ENCODE peak calls at places on chromosomes 1 and 21, in four cellular contexts. T, P, S and V are unnamed samples.

GRCh38 chr1:243230914-243231313 is 24.2 kb downstream of the CEP170 start:
- DNase-seq in T (no peak), P (no peak), S (no peak), V (no peak)

GRCh38 chr21:39556176-39556575 is 56.6 kb upstream of the B3GALT5 start:
- DNase-seq in T (no peak), P (no peak), S (no peak), V (no peak)

GRCh38 chr21:44304846-44305245 is 5.0 kb downstream of the PFKL start:
- DNase-seq in T (peak), P (no peak), S (no peak), V (no peak)

GRCh38 chr1:204348197-204348596 is 11.5 kb downstream of the PLEKHA6 start:
- DNase-seq in T (no peak), P (no peak), S (no peak), V (no peak)

GRCh38 chr1:174040387-174040786 is 18.2 kb upstream of the RC3H1 start:
- DNase-seq in T (no peak), P (no peak), S (peak), V (no peak)

GRCh38 chr1:54464477-54465146 is 58.4 kb upstream of the SSBP3 start:
- DNase-seq in T (peak), P (no peak), S (no peak), V (no peak)

GRCh38 chr1:156384007-156384406 is 15.0 kb downstream of the RHBG start:
- DNase-seq in T (no peak), P (no peak), S (no peak), V (no peak)

GRCh38 chr1:91555074-91555730 is 54.6 kb downstream of the CDC7 start:
- DNase-seq in T (no peak), P (no peak), S (no peak), V (no peak)

GRCh38 chr1:201820413-201820812 is 8.5 kb upstream of the IPO9 start:
- DNase-seq in T (no peak), P (no peak), S (no peak), V (no peak)

GRCh38 chr1:94401206-94401605 is 17.0 kb upstream of the ABCD3 start:
- DNase-seq in T (no peak), P (no peak), S (no peak), V (no peak)

GRCh38 chr1:27436204-27437159 is 44.1 kb downstream of the GPR3 start:
- DNase-seq in T (no peak), P (no peak), S (peak), V (no peak)

GRCh38 chr21:31665397-31665796 is 5.9 kb downstream of the SOD1 start:
- DNase-seq in T (no peak), P (no peak), S (no peak), V (no peak)

GRCh38 chr1:33612877-33613487 is 140.5 kb downstream of the ZSCAN20 start:
- DNase-seq in T (no peak), P (no peak), S (peak), V (peak)

GRCh38 chr1:160064746-160065145 is 5.2 kb downstream of the KCNJ10 start:
- DNase-seq in T (no peak), P (no peak), S (no peak), V (no peak)

GRCh38 chr1:22196041-22196440 is 53.1 kb upstream of the WNT4 start:
- DNase-seq in T (no peak), P (no peak), S (no peak), V (no peak)

GRCh38 chr1:59506952-59507351 is 210.1 kb downstream of the FGGY start:
- DNase-seq in T (no peak), P (no peak), S (no peak), V (peak)

GRCh38 chr1:23108918-23109533 is 59.6 kb downstream of the LUZP1 start:
- DNase-seq in T (no peak), P (no peak), S (no peak), V (no peak)

GRCh38 chr1:147091801-147092200 is 80.5 kb downstream of the PRKAB2 start:
- DNase-seq in T (no peak), P (no peak), S (no peak), V (no peak)

GRCh38 chr21:42163511-42163863 is 55.5 kb upstream of the ABCG1 start:
- DNase-seq in T (no peak), P (no peak), S (no peak), V (no peak)

GRCh38 chr1:172674831-172675613 is 16.1 kb downstream of the FASLG start:
- DNase-seq in T (no peak), P (no peak), S (no peak), V (no peak)

GRCh38 chr21:44424608-44425306 is 30.6 kb upstream of the LRRC3 start:
- DNase-seq in T (no peak), P (no peak), S (no peak), V (no peak)

GRCh38 chr1:9852410-9853301 is 28.9 kb upstream of the CLSTN1 start:
- DNase-seq in T (no peak), P (no peak), S (peak), V (no peak)